ENCODE peak calls at places on chromosomes 11 and 22, in eight cellular contexts. V is activated T-cell treated with anti-CD3 and anti-CD28 coated beads, Interleukin-2, amount 50 U/mL, for 72 hours; O is activated naive CD8-positive, alpha-beta T cell treated with anti-CD3 and anti-CD28 coated beads for 36 hours; E is CD4-positive, alpha-beta T cell; K is NCI-H1694 treated with DMSO at 0.1 percent for 48 hours; Z is HTR-8/SVneo; X is body of pancreas; R is iris pigment epithelial cell. B is an unnamed sample.

GRCh38 chr22:49439373-49439772 is 388.3 kb downstream of the BRD1 start:
- DNase-seq in V (no peak), O (no peak), E (no peak), K (no peak), Z (no peak), X (no peak), R (no peak), B (no peak)

GRCh38 chr11:119377961-119378667 is 3.4 kb downstream of the USP2 start:
- DNase-seq in V (no peak), O (no peak), E (no peak), K (no peak), Z (no peak), X (no peak), R (no peak), B (no peak)

GRCh38 chr11:10618490-10618889 is 50.0 kb upstream of the LYVE1 start:
- DNase-seq in V (no peak), O (no peak), E (no peak), K (no peak), Z (no peak), X (no peak), R (no peak), B (no peak)

GRCh38 chr11:45373506-45373905 is 87.4 kb upstream of the SYT13 start:
- DNase-seq in V (no peak), O (no peak), E (no peak), K (no peak), Z (no peak), X (no peak), R (no peak), B (no peak)

GRCh38 chr22:42939451-42939881 is 75.5 kb downstream of the PACSIN2 start:
- DNase-seq in V (no peak), O (no peak), E (no peak), K (no peak), Z (no peak), X (no peak), R (no peak), B (peak)

GRCh38 chr11:59822989-59823566 is 12.5 kb upstream of the MRPL16 start:
- DNase-seq in V (peak), O (peak), E (no peak), K (no peak), Z (peak), X (peak), R (peak), B (peak)

GRCh38 chr11:119416606-119417580 is 6.1 kb downstream of the THY1 start:
- DNase-seq in V (no peak), O (no peak), E (no peak), K (no peak), Z (peak), X (no peak), R (peak), B (no peak)

GRCh38 chr11:120248551-120249278 is 8.8 kb downstream of the POU2F3 start:
- DNase-seq in V (peak), O (no peak), E (no peak), K (no peak), Z (no peak), X (no peak), R (peak), B (no peak)

GRCh38 chr11:76266269-76266668 is 60.0 kb upstream of the WNT11 start:
- DNase-seq in V (no peak), O (no peak), E (no peak), K (no peak), Z (peak), X (no peak), R (peak), B (no peak)

GRCh38 chr11:129767827-129768226 is 47.8 kb upstream of the TMEM45B start:
- DNase-seq in V (no peak), O (no peak), E (no peak), K (no peak), Z (no peak), X (no peak), R (no peak), B (no peak)

GRCh38 chr22:19543970-19544708 is 19.9 kb upstream of the CLDN5 start:
- DNase-seq in V (no peak), O (no peak), E (no peak), K (no peak), Z (no peak), X (no peak), R (no peak), B (no peak)

GRCh38 chr22:50581950-50582561 is 593 bp downstream of the CHKB start:
- DNase-seq in V (peak), O (peak), E (peak), K (peak), Z (no peak), X (no peak), R (peak), B (no peak)

GRCh38 chr22:33921576-33922181 is 1.4 kb upstream of the LARGE1 start:
- DNase-seq in V (peak), O (peak), E (no peak), K (peak), Z (no peak), X (peak), R (peak), B (no peak)

GRCh38 chr11:56782167-56782847 is 33.8 kb upstream of the OR9G4 start:
- DNase-seq in V (no peak), O (no peak), E (no peak), K (no peak), Z (no peak), X (no peak), R (no peak), B (no peak)

GRCh38 chr11:121557348-121557747 is 104.6 kb upstream of the SORL1-AS1 start:
- DNase-seq in V (no peak), O (peak), E (no peak), K (no peak), Z (no peak), X (no peak), R (no peak), B (no peak)

GRCh38 chr22:25235547-25236290 is 16.3 kb downstream of the CRYBB2 start:
- DNase-seq in V (peak), O (peak), E (peak), K (peak), Z (peak), X (peak), R (peak), B (peak)

GRCh38 chr11:843818-844692 is 1.4 kb downstream of the TSPAN4 start:
- DNase-seq in V (peak), O (no peak), E (no peak), K (no peak), Z (peak), X (peak), R (peak), B (peak)